ENCODE peak calls at places on chromosomes 3 and 15, in nine cellular contexts. X is NCI-H345; O is T1000; F is central memory CD4-positive, alpha-beta T cell; Z is HFFc6; W is activated T-helper 9 cell treated with anti-CD3 and anti-CD28 coated beads, Interleukin-2, amount 50 U/mL, for 16 hours; G is activated T-helper 1 cell treated with Interleukin-2 at 50 U/mL for 16 hours; H is KBM-7; J is stimulated activated CD4-positive, alpha-beta T cell treated with anti-CD3 and anti-CD28 coated beads, Interleukin-4, amount 100 ng/mL, for 1 hour. B is an unnamed sample.

GRCh38 chr3:150544040-150544439 is 2.3 kb downstream of the SERP1 start:
- DNase-seq in X (no peak), O (no peak), F (no peak), Z (peak; percentile 75), W (no peak), G (no peak), H (no peak), J (no peak), B (no peak)

GRCh38 chr3:38227989-38228388 is 37.6 kb upstream of the SLC22A13 start:
- DNase-seq in X (no peak), O (no peak), F (no peak), Z (peak; percentile 82), W (no peak), G (no peak), H (no peak), J (no peak), B (no peak)

GRCh38 chr3:70980646-70981031 is 602.9 kb downstream of the FOXP1 start:
- DNase-seq in X (no peak), O (no peak), F (peak; percentile 24), Z (no peak), W (no peak), G (no peak), H (no peak), J (no peak), B (no peak)

GRCh38 chr3:1375145-1375544 is 282.3 kb downstream of the CNTN6 start:
- DNase-seq in X (no peak), O (no peak), F (no peak), Z (no peak), W (no peak), G (no peak), H (no peak), J (no peak), B (no peak)

GRCh38 chr15:74130089-74130848 is at the start of gene ISLR2:
- DNase-seq in X (no peak), O (no peak), F (no peak), Z (no peak), W (no peak), G (no peak), H (no peak), J (no peak), B (peak; percentile 14)

GRCh38 chr15:24919446-24919845 is 35.3 kb upstream of the SNRPN start:
- DNase-seq in X (no peak), O (no peak), F (no peak), Z (no peak), W (no peak), G (no peak), H (no peak), J (no peak), B (no peak)

GRCh38 chr3:63724987-63725386 is 72.5 kb downstream of the SNTN start:
- DNase-seq in X (no peak), O (peak; percentile 37), F (no peak), Z (peak; percentile 57), W (no peak), G (no peak), H (no peak), J (no peak), B (no peak)

GRCh38 chr15:94910166-94910565 is 678.8 kb downstream of the MCTP2 start:
- DNase-seq in X (no peak), O (peak; percentile 27), F (no peak), Z (no peak), W (no peak), G (no peak), H (no peak), J (no peak), B (no peak)

GRCh38 chr3:52240059-52240885 is 1.3 kb upstream of the TWF2 start:
- DNase-seq in X (peak; percentile 48), O (peak; percentile 14), F (peak; percentile 43), Z (peak; percentile 87), W (peak; percentile 41), G (no peak), H (peak; percentile 37), J (peak; percentile 52), B (peak; percentile 46)